ENCODE peak calls at places on chromosomes 4 and X, in four cellular contexts. G is NCI-H1105 treated with DMSO at 0.1 percent for 48 hours, C is thoracic aorta, R is hypothalamus. W is an unnamed sample.

GRCh38 chr4:137124278-137124932 is 407.9 kb downstream of the PCDH18 start:
- DNase-seq in G (peak), C (no peak), R (no peak), W (peak)

GRCh38 chr4:116839826-116840225 is 245.6 kb downstream of the TRAM1L1 start:
- DNase-seq in G (no peak), C (no peak), R (no peak), W (no peak)

GRCh38 chr4:83548151-83548905 is 12.4 kb downstream of the GPAT3 start:
- DNase-seq in G (peak), C (peak), R (no peak), W (peak)

GRCh38 chrX:93673869-93674271 is at the start of gene FAM133A:
- DNase-seq in G (peak), C (peak), R (no peak), W (peak)

GRCh38 chr4:17701882-17702281 is 79.5 kb downstream of the FAM184B start:
- DNase-seq in G (no peak), C (no peak), R (no peak), W (no peak)

GRCh38 chr4:7422098-7422897 is 12.4 kb downstream of the PSAPL1 start:
- DNase-seq in G (no peak), C (no peak), R (no peak), W (no peak)

GRCh38 chrX:32591589-32591988 is 619.8 kb downstream of the DMD start:
- DNase-seq in G (no peak), C (no peak), R (no peak), W (no peak)

GRCh38 chrX:103688949-103689348 is 2.5 kb upstream of the MORF4L2 start:
- DNase-seq in G (peak), C (no peak), R (no peak), W (peak)

GRCh38 chrX:119885554-119886428 is 9.9 kb upstream of the AKAP14 start:
- DNase-seq in G (no peak), C (no peak), R (no peak), W (no peak)

GRCh38 chrX:102345916-102346315 is 93.9 kb downstream of the NXF2B start:
- DNase-seq in G (no peak), C (peak), R (no peak), W (peak)

GRCh38 chr4:71974681-71975080 is 57.1 kb upstream of the NPFFR2 start:
- DNase-seq in G (no peak), C (no peak), R (no peak), W (no peak)

GRCh38 chrX:47191331-47191730 is 2.3 kb upstream of the UBA1 start:
- DNase-seq in G (no peak), C (no peak), R (no peak), W (no peak)

GRCh38 chrX:127085939-127086338 is 266.4 kb downstream of the PRR32 start:
- DNase-seq in G (peak), C (no peak), R (no peak), W (no peak)

GRCh38 chrX:134512566-134512965 is 52.6 kb downstream of the HPRT1 start:
- DNase-seq in G (no peak), C (no peak), R (no peak), W (peak)

W was measured in AG08396.